ENCODE peak calls at places on chromosomes 12 and 14, in five cellular contexts. R is GM23338, S is cardiac muscle cell, E is left ventricle myocardium inferior, V is A549. X is an unnamed sample. For H3K4me1, the result is how much of the 10 kb centered on the place peaks cover.

GRCh38 chr12:127108360-127109215 is 1158.4 kb upstream of the TMEM132C start:
- DNase-seq in R (peak), S (peak), E (peak), V (peak), X (peak)

GRCh38 chr12:42285431-42285830 is 40.5 kb downstream of the ZCRB1 start:
- DNase-seq in R (no peak), S (no peak), E (no peak), V (no peak), X (no peak)

GRCh38 chr12:48794870-48795269 is 6.0 kb upstream of the ADCY6 start:
- DNase-seq in R (no peak), S (no peak), E (no peak), V (no peak), X (no peak)

GRCh38 chr12:108029081-108029790 is 99.9 kb upstream of the WSCD2 start:
- DNase-seq in R (no peak), S (no peak), E (no peak), V (no peak), X (no peak)

GRCh38 chr12:75603475-75603874 is 92.1 kb upstream of the KRR1 start:
- DNase-seq in R (no peak), S (no peak), E (no peak), V (no peak), X (no peak)

GRCh38 chr12:54421175-54421872 is 2.3 kb upstream of the ITGA5 start:
- DNase-seq in R (no peak), S (no peak), E (peak), V (no peak), X (no peak)

GRCh38 chr12:89345830-89346740 is 6.2 kb downstream of the DUSP6 start:
- DNase-seq in R (peak), S (peak), E (peak), V (no peak), X (peak)

GRCh38 chr12:54030889-54031860 is 1.7 kb upstream of the HOXC5 start:
- DNase-seq in R (peak), S (peak), E (no peak), V (no peak), X (no peak)

GRCh38 chr12:126663304-126664094 is 1598.3 kb downstream of the AACS start:
- DNase-seq in R (peak), S (peak), E (no peak), V (peak), X (peak)

GRCh38 chr12:121222847-121223246 is 12.9 kb downstream of the P2RX4 start:
- DNase-seq in R (no peak), S (no peak), E (no peak), V (no peak), X (no peak)

GRCh38 chr12:40618621-40619020 is 73.6 kb upstream of the CNTN1 start:
- DNase-seq in R (no peak), S (no peak), E (no peak), V (no peak), X (no peak)

GRCh38 chr14:80291099-80291498 is 79.8 kb upstream of the DIO2 start:
- DNase-seq in R (no peak), S (no peak), E (no peak), V (no peak), X (no peak)

GRCh38 chr12:79191391-79191790 is 326.8 kb downstream of the SYT1 start:
- DNase-seq in R (no peak), S (no peak), E (no peak), V (no peak), X (no peak)

GRCh38 chr14:104856869-104857860 is 7.9 kb upstream of the CEP170B start:
- DNase-seq in R (peak), S (no peak), E (no peak), V (no peak), X (no peak)

GRCh38 chr14:71720978-71721624 is 211.1 kb upstream of the RGS6 start:
- DNase-seq in R (peak), S (peak), E (no peak), V (peak), X (peak)

GRCh38 chr12:107400686-107401447 is 284.7 kb upstream of the PWP1 start:
- DNase-seq in R (no peak), S (no peak), E (no peak), V (no peak), X (peak)

DNA sequence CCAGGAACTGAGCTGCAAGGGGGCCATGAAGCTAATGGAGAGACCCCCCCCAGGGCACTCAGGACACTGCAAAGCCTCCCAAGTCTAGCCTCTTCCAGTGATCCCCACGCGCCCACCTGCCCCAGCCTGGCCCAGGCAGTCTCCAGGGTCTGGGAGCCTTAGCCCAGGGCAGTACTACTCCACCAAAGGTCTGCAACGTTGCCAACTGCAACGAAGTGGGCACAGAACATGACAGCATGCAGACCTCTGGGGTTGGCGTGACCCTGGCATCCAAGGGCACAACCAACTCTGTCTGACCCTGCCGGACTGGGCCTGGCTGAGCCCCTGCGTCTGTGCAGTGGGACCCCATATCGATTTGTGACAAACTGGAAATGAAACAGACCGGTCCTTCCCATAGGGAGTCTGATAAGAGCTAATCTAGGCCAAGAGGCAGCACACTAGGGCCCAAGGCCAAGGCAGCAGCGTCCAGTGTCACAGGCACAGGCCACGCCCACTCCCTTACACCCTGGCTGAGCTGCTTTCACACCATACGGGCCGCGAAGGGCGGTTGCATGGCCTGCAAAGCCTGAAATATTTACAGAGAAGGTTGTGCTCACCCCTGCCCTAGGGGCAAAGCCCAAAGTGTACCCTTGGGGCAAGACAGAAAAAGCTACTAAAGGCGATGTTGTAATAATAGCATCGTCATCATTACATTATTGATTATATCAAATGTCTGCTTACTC is 76.7 kb downstream of the NCOR2 start:
- DNase-seq in R (no peak), S (peak), E (peak), V (no peak), X (no peak)
- H3K4me1 ChIP-seq in R (under half), S (half or more), E (half or more), V (under half), X (under half)

GRCh38 chr14:69191340-69192111 is at the start of gene EXD2:
- DNase-seq in R (peak), S (peak), E (peak), V (peak), X (peak)
- H3K4me3 ChIP-seq in R (peak), S (peak), E (peak), V (peak), X (peak)

GRCh38 chr12:65493893-65494205 is 215.4 kb downstream of the MSRB3 start:
- DNase-seq in R (no peak), S (no peak), E (no peak), V (no peak), X (no peak)

GRCh38 chr12:65494537-65494936 is 216.1 kb downstream of the MSRB3 start:
- DNase-seq in R (no peak), S (peak), E (no peak), V (no peak), X (no peak)

GRCh38 chr12:65496617-65497016 is 218.1 kb downstream of the MSRB3 start:
- DNase-seq in R (no peak), S (no peak), E (peak), V (no peak), X (no peak)

GRCh38 chr12:65492997-65493892 is 214.8 kb downstream of the MSRB3 start:
- DNase-seq in R (no peak), S (no peak), E (no peak), V (no peak), X (no peak)

DNA sequence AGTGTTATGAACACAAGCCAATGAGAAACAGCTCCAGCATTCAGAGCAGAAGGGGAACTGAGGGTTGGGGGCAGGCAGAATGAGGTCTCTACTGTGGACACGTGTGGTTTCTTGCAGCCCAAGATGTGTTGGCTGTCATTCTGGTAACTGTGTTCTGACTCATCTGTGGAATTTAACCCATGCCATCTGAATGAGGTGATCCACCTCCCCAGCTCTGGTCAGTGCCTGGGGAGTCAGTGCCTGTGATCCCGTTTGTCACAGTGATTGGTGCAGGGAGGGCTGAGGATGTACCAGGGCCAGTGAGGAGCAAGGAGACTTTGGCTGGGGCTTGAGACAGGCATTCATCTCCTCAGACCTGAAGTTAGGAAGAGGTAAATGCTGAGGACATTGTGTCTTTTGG is 216.8 kb downstream of the MSRB3 start:
- DNase-seq in R (no peak), S (no peak), E (no peak), V (peak), X (peak)
- H3K4me1 ChIP-seq in R (under half), S (under half), E (under half), V (under half), X (half or more)

GRCh38 chr12:70399319-70399718 is 33.2 kb downstream of the KCNMB4 start:
- DNase-seq in R (no peak), S (no peak), E (no peak), V (no peak), X (no peak)

GRCh38 chr12:70398002-70398401 is 31.9 kb downstream of the KCNMB4 start:
- DNase-seq in R (no peak), S (no peak), E (no peak), V (no peak), X (no peak)

GRCh38 chr12:70402597-70402996 is 36.5 kb downstream of the KCNMB4 start:
- DNase-seq in R (peak), S (no peak), E (no peak), V (no peak), X (no peak)

GRCh38 chr12:70398862-70399261 is 32.8 kb downstream of the KCNMB4 start:
- DNase-seq in R (no peak), S (no peak), E (no peak), V (no peak), X (no peak)

GRCh38 chr12:70400124-70400523 is 34.0 kb downstream of the KCNMB4 start:
- DNase-seq in R (no peak), S (no peak), E (no peak), V (no peak), X (no peak)
- H3K4me3 ChIP-seq in R (no peak), S (no peak), E (no peak), V (no peak), X (no peak)

DNA sequence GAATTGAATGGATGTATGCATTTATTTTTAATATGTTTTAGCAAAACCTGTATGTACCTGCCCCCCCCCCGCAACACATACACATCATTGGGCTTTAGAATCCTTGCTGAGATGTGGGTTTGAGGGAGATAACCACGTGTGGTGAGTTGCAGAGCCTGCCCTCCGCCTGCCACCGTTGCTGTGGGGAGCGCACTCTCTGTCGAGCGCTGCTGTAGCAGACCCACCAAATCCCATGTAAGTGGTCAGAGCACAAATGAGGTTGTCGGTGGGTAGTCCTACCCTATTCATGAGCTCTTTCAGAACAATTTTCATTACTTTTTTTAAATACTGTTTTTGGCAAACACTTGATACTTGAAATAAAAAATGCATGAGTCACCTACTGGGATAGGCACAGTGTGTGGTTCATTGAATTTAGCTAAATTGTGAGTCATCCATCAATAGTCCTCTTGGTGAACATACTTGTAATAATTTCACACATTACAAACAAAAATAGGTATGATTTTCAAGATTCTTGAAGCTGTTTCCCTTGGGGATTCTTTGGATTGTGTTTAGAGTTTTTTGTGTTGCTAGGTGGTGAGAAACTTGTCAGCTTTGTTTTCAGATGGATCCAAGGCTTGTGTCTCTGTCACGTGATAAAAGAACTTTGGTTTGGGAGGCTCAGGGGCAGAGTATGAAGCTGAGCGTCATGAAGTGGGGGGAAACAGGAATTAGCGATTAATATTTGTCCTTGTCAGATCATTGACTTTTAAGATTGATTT is 107.6 kb downstream of the PTCSC3 start:
- DNase-seq in R (no peak), S (no peak), E (no peak), V (no peak), X (no peak)
- H3K4me1 ChIP-seq in R (under half), S (under half), E (under half), V (under half), X (under half)

GRCh38 chr12:63826002-63826585 is 18.4 kb upstream of the SRGAP1 start:
- DNase-seq in R (peak), S (peak), E (no peak), V (peak), X (no peak)

GRCh38 chr12:63820427-63820826 is 24.1 kb upstream of the SRGAP1 start:
- DNase-seq in R (no peak), S (no peak), E (no peak), V (no peak), X (no peak)

GRCh38 chr12:63823040-63823439 is 21.5 kb upstream of the SRGAP1 start:
- DNase-seq in R (no peak), S (no peak), E (no peak), V (no peak), X (no peak)

GRCh38 chr12:63821781-63822251 is 22.7 kb upstream of the SRGAP1 start:
- DNase-seq in R (peak), S (no peak), E (peak), V (no peak), X (no peak)

GRCh38 chr12:63822352-63822751 is 22.1 kb upstream of the SRGAP1 start:
- DNase-seq in R (no peak), S (no peak), E (no peak), V (no peak), X (no peak)
- H3K4me3 ChIP-seq in R (peak), S (no peak), E (peak), V (no peak), X (peak)

GRCh38 chr12:69513297-69513696 is 43.1 kb downstream of the FRS2 start:
- DNase-seq in R (no peak), S (no peak), E (no peak), V (no peak), X (no peak)

GRCh38 chr12:69511870-69512269 is 41.7 kb downstream of the FRS2 start:
- DNase-seq in R (no peak), S (no peak), E (no peak), V (no peak), X (no peak)

GRCh38 chr12:69514111-69514510 is 43.9 kb downstream of the FRS2 start:
- DNase-seq in R (no peak), S (no peak), E (no peak), V (no peak), X (no peak)

GRCh38 chr12:69511469-69511868 is 41.3 kb downstream of the FRS2 start:
- DNase-seq in R (no peak), S (no peak), E (no peak), V (no peak), X (no peak)

DNA sequence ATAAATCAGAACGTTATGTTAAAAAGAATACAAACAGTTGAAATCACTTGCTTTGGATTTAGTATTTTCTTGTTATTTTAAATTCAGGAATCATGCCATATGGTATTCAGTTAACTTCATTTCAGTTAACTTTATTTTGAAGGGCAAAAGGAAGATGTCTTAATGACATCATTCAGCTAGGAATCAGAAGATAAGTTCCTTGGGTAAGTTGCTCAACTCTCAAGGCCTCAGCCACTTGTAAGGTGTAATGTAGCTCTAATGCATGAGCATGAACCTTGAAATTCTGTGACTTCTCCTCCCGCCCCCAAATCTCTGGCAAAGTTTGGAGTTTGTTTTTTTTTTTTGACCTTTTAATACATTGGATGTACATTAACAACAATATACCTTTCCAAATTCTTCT is 42.6 kb downstream of the FRS2 start:
- DNase-seq in R (no peak), S (no peak), E (no peak), V (no peak), X (no peak)
- H3K4me1 ChIP-seq in R (half or more), S (half or more), E (half or more), V (half or more), X (under half)

X was measured in SJCRH30.